ENCODE peak calls at places on chromosomes 13 and 19, in six cellular contexts. J is HT-29; R is activated T-helper 2 cell treated with anti-CD3 and anti-CD28 coated beads, Interferon-gamma antibody, Interleukin-2, Interleukin-4, amounts not matched to agents 10 μg/mL and 5 μg/mL and 100 μg/mL, durations not matched to agents 14 hours and 24 hours and 36 hours; H is PC-9; Z is Caki2; S is left cardiac atrium. W is an unnamed sample.

GRCh38 chr19:35904312-35905068 is 2.2 kb downstream of the HCST start:
- DNase-seq in J (no peak), R (no peak), H (no peak), Z (no peak), S (no peak), W (no peak)

GRCh38 chr19:53810891-53811290 is 13.2 kb downstream of the NLRP12 start:
- DNase-seq in J (no peak), R (no peak), H (no peak), Z (no peak), S (no peak), W (no peak)

GRCh38 chr13:59534806-59535205 is 628.9 kb downstream of the DIAPH3 start:
- DNase-seq in J (no peak), R (no peak), H (no peak), Z (no peak), S (no peak), W (no peak)

GRCh38 chr19:50330365-50331078 is 1.3 kb upstream of the KCNC3 start:
- DNase-seq in J (peak; percentile 94), R (peak; percentile 89), H (peak; percentile 52), Z (peak; percentile 84), S (peak; percentile 89), W (no peak)

GRCh38 chr13:95535243-95535642 is 17.3 kb upstream of the CLDN10 start:
- DNase-seq in J (peak; percentile 94), R (no peak), H (peak; percentile 98), Z (peak; percentile 90), S (no peak), W (no peak)

GRCh38 chr19:17553256-17553655 is 2.2 kb upstream of the COLGALT1 start:
- DNase-seq in J (no peak), R (no peak), H (no peak), Z (no peak), S (peak; percentile 70), W (no peak)

GRCh38 chr19:53507523-53508442 is 30.2 kb upstream of the ZNF331 start:
- DNase-seq in J (no peak), R (no peak), H (no peak), Z (no peak), S (no peak), W (no peak)

GRCh38 chr19:48481846-48482639 is 12.9 kb downstream of the CYTH2 start:
- DNase-seq in J (no peak), R (no peak), H (no peak), Z (no peak), S (no peak), W (no peak)

GRCh38 chr13:100573121-100573520 is 15.5 kb downstream of the GGACT start:
- DNase-seq in J (peak; percentile 92), R (peak; percentile 47), H (peak; percentile 64), Z (no peak), S (peak; percentile 74), W (peak; percentile 73)

GRCh38 chr19:30635026-30635985 is 263.1 kb downstream of the ZNF536 start:
- DNase-seq in J (no peak), R (no peak), H (no peak), Z (no peak), S (no peak), W (no peak)

GRCh38 chr13:26132756-26133155 is 80.9 kb upstream of the SHISA2 start:
- DNase-seq in J (peak; percentile 45), R (no peak), H (no peak), Z (no peak), S (no peak), W (no peak)

GRCh38 chr13:85657942-85658341 is 141.3 kb downstream of the SLITRK6 start:
- DNase-seq in J (no peak), R (no peak), H (no peak), Z (no peak), S (no peak), W (no peak)

GRCh38 chr19:55118401-55118991 is 1.1 kb upstream of the PPP1R12C start:
- DNase-seq in J (no peak), R (peak; percentile 16), H (no peak), Z (no peak), S (peak; percentile 73), W (no peak)

GRCh38 chr19:3185482-3186376 is at the start of gene NCLN:
- DNase-seq in J (peak; percentile 90), R (peak; percentile 92), H (peak; percentile 74), Z (peak; percentile 91), S (peak; percentile 95), W (peak; percentile 91)

GRCh38 chr13:32178763-32179162 is 136.4 kb downstream of the ZAR1L start:
- DNase-seq in J (no peak), R (no peak), H (no peak), Z (no peak), S (no peak), W (no peak)

GRCh38 chr13:102721800-102722231 is 27.0 kb upstream of the METTL21C start:
- DNase-seq in J (no peak), R (no peak), H (no peak), Z (no peak), S (no peak), W (no peak)

GRCh38 chr19:48419158-48419920 is 25.9 kb downstream of the GRIN2D start:
- DNase-seq in J (no peak), R (peak; percentile 67), H (no peak), Z (peak; percentile 38), S (peak; percentile 52), W (peak; percentile 28)

GRCh38 chr19:10074153-10074552 is 12.0 kb upstream of the SHFL start:
- DNase-seq in J (peak; percentile 41), R (no peak), H (no peak), Z (no peak), S (no peak), W (no peak)

GRCh38 chr19:518292-519231 is 11.3 kb downstream of the TPGS1 start:
- DNase-seq in J (no peak), R (no peak), H (no peak), Z (no peak), S (peak; percentile 18), W (no peak)

GRCh38 chr13:35157143-35157755 is 215.2 kb downstream of the NBEA start:
- DNase-seq in J (peak; percentile 94), R (peak; percentile 10), H (no peak), Z (peak; percentile 18), S (no peak), W (peak; percentile 52)

GRCh38 chr13:28001837-28002473 is 13.5 kb upstream of the URAD start:
- DNase-seq in J (no peak), R (no peak), H (no peak), Z (no peak), S (no peak), W (no peak)

GRCh38 chr19:51107406-51108065 is 673 bp downstream of the CTU1 start:
- DNase-seq in J (no peak), R (peak; percentile 25), H (no peak), Z (no peak), S (no peak), W (peak; percentile 27)

GRCh38 chr19:49542446-49542845 is 14.6 kb downstream of the RCN3 start:
- DNase-seq in J (no peak), R (no peak), H (no peak), Z (no peak), S (no peak), W (no peak)

GRCh38 chr13:33285420-33286124 is at the start of gene STARD13:
- DNase-seq in J (peak; percentile 93), R (peak; percentile 8), H (peak; percentile 93), Z (peak; percentile 92), S (peak; percentile 95), W (no peak)